ENCODE peak calls at places on chromosomes 13 and 19, in eight cellular contexts. One of them, this sample, is unnamed.

GRCh38 chr19:10855879-10856522 is 7.8 kb downstream of the C19orf38 start:
- DNase-seq in activated CD4-positive, alpha-beta T cell treated with anti-CD3 and anti-CD28 coated beads, Interleukin-2, amount 50 U/mL, for 24 hours: no peak
- DNase-seq in IMR-90: no peak
- DNase-seq in heart right ventricle: no peak
- DNase-seq in LHCN-M2: no peak
- DNase-seq in activated naive CD8-positive, alpha-beta T cell treated with anti-CD3 and anti-CD28 coated beads, Interleukin-2, amount 50 U/mL, for 24 hours: no peak
- DNase-seq in mesendoderm: peak
- DNase-seq in epithelial cell of prostate: no peak
- DNase-seq in this sample: peak

GRCh38 chr19:2334986-2335846 is 6.7 kb downstream of the SPPL2B start:
- DNase-seq in activated CD4-positive, alpha-beta T cell treated with anti-CD3 and anti-CD28 coated beads, Interleukin-2, amount 50 U/mL, for 24 hours: no peak
- DNase-seq in IMR-90: no peak
- DNase-seq in heart right ventricle: no peak
- DNase-seq in LHCN-M2: no peak
- DNase-seq in activated naive CD8-positive, alpha-beta T cell treated with anti-CD3 and anti-CD28 coated beads, Interleukin-2, amount 50 U/mL, for 24 hours: no peak
- DNase-seq in mesendoderm: peak
- DNase-seq in epithelial cell of prostate: no peak
- DNase-seq in this sample: peak

GRCh38 chr19:13621413-13621812 is 115.1 kb upstream of the CACNA1A start:
- DNase-seq in activated CD4-positive, alpha-beta T cell treated with anti-CD3 and anti-CD28 coated beads, Interleukin-2, amount 50 U/mL, for 24 hours: peak
- DNase-seq in IMR-90: peak
- DNase-seq in heart right ventricle: no peak
- DNase-seq in LHCN-M2: peak
- DNase-seq in activated naive CD8-positive, alpha-beta T cell treated with anti-CD3 and anti-CD28 coated beads, Interleukin-2, amount 50 U/mL, for 24 hours: peak
- DNase-seq in mesendoderm: peak
- DNase-seq in epithelial cell of prostate: peak
- DNase-seq in this sample: peak

GRCh38 chr19:4732680-4733114 is 9.1 kb upstream of the DPP9 start:
- DNase-seq in activated CD4-positive, alpha-beta T cell treated with anti-CD3 and anti-CD28 coated beads, Interleukin-2, amount 50 U/mL, for 24 hours: peak
- DNase-seq in IMR-90: peak
- DNase-seq in heart right ventricle: peak
- DNase-seq in LHCN-M2: peak
- DNase-seq in activated naive CD8-positive, alpha-beta T cell treated with anti-CD3 and anti-CD28 coated beads, Interleukin-2, amount 50 U/mL, for 24 hours: peak
- DNase-seq in mesendoderm: peak
- DNase-seq in epithelial cell of prostate: no peak
- DNase-seq in this sample: peak

GRCh38 chr19:47447470-47448359 is 24.0 kb downstream of the SLC8A2 start:
- DNase-seq in activated CD4-positive, alpha-beta T cell treated with anti-CD3 and anti-CD28 coated beads, Interleukin-2, amount 50 U/mL, for 24 hours: peak
- DNase-seq in IMR-90: peak
- DNase-seq in heart right ventricle: no peak
- DNase-seq in LHCN-M2: peak
- DNase-seq in activated naive CD8-positive, alpha-beta T cell treated with anti-CD3 and anti-CD28 coated beads, Interleukin-2, amount 50 U/mL, for 24 hours: peak
- DNase-seq in mesendoderm: peak
- DNase-seq in epithelial cell of prostate: no peak
- DNase-seq in this sample: peak

GRCh38 chr13:25973085-25973484 is 78.7 kb downstream of the SHISA2 start:
- DNase-seq in activated CD4-positive, alpha-beta T cell treated with anti-CD3 and anti-CD28 coated beads, Interleukin-2, amount 50 U/mL, for 24 hours: no peak
- DNase-seq in IMR-90: no peak
- DNase-seq in heart right ventricle: no peak
- DNase-seq in LHCN-M2: no peak
- DNase-seq in activated naive CD8-positive, alpha-beta T cell treated with anti-CD3 and anti-CD28 coated beads, Interleukin-2, amount 50 U/mL, for 24 hours: no peak
- DNase-seq in mesendoderm: peak
- DNase-seq in epithelial cell of prostate: no peak
- DNase-seq in this sample: no peak

GRCh38 chr13:40384976-40385857 is 281.2 kb downstream of the FOXO1 start:
- DNase-seq in activated CD4-positive, alpha-beta T cell treated with anti-CD3 and anti-CD28 coated beads, Interleukin-2, amount 50 U/mL, for 24 hours: no peak
- DNase-seq in IMR-90: no peak
- DNase-seq in heart right ventricle: no peak
- DNase-seq in LHCN-M2: no peak
- DNase-seq in activated naive CD8-positive, alpha-beta T cell treated with anti-CD3 and anti-CD28 coated beads, Interleukin-2, amount 50 U/mL, for 24 hours: no peak
- DNase-seq in mesendoderm: no peak
- DNase-seq in epithelial cell of prostate: peak
- DNase-seq in this sample: no peak

GRCh38 chr19:12720851-12721655 is 2.7 kb downstream of the TNPO2 start:
- DNase-seq in activated CD4-positive, alpha-beta T cell treated with anti-CD3 and anti-CD28 coated beads, Interleukin-2, amount 50 U/mL, for 24 hours: no peak
- DNase-seq in IMR-90: no peak
- DNase-seq in heart right ventricle: no peak
- DNase-seq in LHCN-M2: peak
- DNase-seq in activated naive CD8-positive, alpha-beta T cell treated with anti-CD3 and anti-CD28 coated beads, Interleukin-2, amount 50 U/mL, for 24 hours: no peak
- DNase-seq in mesendoderm: no peak
- DNase-seq in epithelial cell of prostate: no peak
- DNase-seq in this sample: peak

GRCh38 chr19:10299545-10300458 is 9.8 kb downstream of the ZGLP1 start:
- DNase-seq in activated CD4-positive, alpha-beta T cell treated with anti-CD3 and anti-CD28 coated beads, Interleukin-2, amount 50 U/mL, for 24 hours: no peak
- DNase-seq in IMR-90: no peak
- DNase-seq in heart right ventricle: no peak
- DNase-seq in LHCN-M2: no peak
- DNase-seq in activated naive CD8-positive, alpha-beta T cell treated with anti-CD3 and anti-CD28 coated beads, Interleukin-2, amount 50 U/mL, for 24 hours: no peak
- DNase-seq in mesendoderm: no peak
- DNase-seq in epithelial cell of prostate: no peak
- DNase-seq in this sample: no peak

GRCh38 chr19:55080915-55081772 is 5.5 kb downstream of the EPS8L1 start:
- DNase-seq in activated CD4-positive, alpha-beta T cell treated with anti-CD3 and anti-CD28 coated beads, Interleukin-2, amount 50 U/mL, for 24 hours: peak
- DNase-seq in IMR-90: peak
- DNase-seq in heart right ventricle: peak
- DNase-seq in LHCN-M2: peak
- DNase-seq in activated naive CD8-positive, alpha-beta T cell treated with anti-CD3 and anti-CD28 coated beads, Interleukin-2, amount 50 U/mL, for 24 hours: peak
- DNase-seq in mesendoderm: peak
- DNase-seq in epithelial cell of prostate: no peak
- DNase-seq in this sample: peak

GRCh38 chr13:97367016-97367415 is 67.0 kb upstream of the RAP2A start:
- DNase-seq in activated CD4-positive, alpha-beta T cell treated with anti-CD3 and anti-CD28 coated beads, Interleukin-2, amount 50 U/mL, for 24 hours: no peak
- DNase-seq in IMR-90: peak
- DNase-seq in heart right ventricle: no peak
- DNase-seq in LHCN-M2: peak
- DNase-seq in activated naive CD8-positive, alpha-beta T cell treated with anti-CD3 and anti-CD28 coated beads, Interleukin-2, amount 50 U/mL, for 24 hours: no peak
- DNase-seq in mesendoderm: peak
- DNase-seq in epithelial cell of prostate: no peak
- DNase-seq in this sample: peak

GRCh38 chr19:8631425-8631819 is 989 bp downstream of the NFILZ start:
- DNase-seq in activated CD4-positive, alpha-beta T cell treated with anti-CD3 and anti-CD28 coated beads, Interleukin-2, amount 50 U/mL, for 24 hours: no peak
- DNase-seq in IMR-90: peak
- DNase-seq in heart right ventricle: no peak
- DNase-seq in LHCN-M2: no peak
- DNase-seq in activated naive CD8-positive, alpha-beta T cell treated with anti-CD3 and anti-CD28 coated beads, Interleukin-2, amount 50 U/mL, for 24 hours: no peak
- DNase-seq in mesendoderm: peak
- DNase-seq in epithelial cell of prostate: no peak
- DNase-seq in this sample: peak

GRCh38 chr19:39599116-39599515 is 3.2 kb upstream of the LGALS13 start:
- DNase-seq in activated CD4-positive, alpha-beta T cell treated with anti-CD3 and anti-CD28 coated beads, Interleukin-2, amount 50 U/mL, for 24 hours: no peak
- DNase-seq in IMR-90: peak
- DNase-seq in heart right ventricle: peak
- DNase-seq in LHCN-M2: peak
- DNase-seq in activated naive CD8-positive, alpha-beta T cell treated with anti-CD3 and anti-CD28 coated beads, Interleukin-2, amount 50 U/mL, for 24 hours: peak
- DNase-seq in mesendoderm: peak
- DNase-seq in epithelial cell of prostate: no peak
- DNase-seq in this sample: peak

This sample was measured in GM23248.